ENCODE peak calls at places on chromosomes 5 and 9, in ten cellular contexts. One of them, this sample, is unnamed.

GRCh38 chr5:148730955-148731898 is 76.9 kb upstream of the HTR4 start:
- DNase-seq in Panc1: peak
- DNase-seq in H7: peak
- DNase-seq in RWPE1: peak
- DNase-seq in activated naive CD4-positive, alpha-beta T cell: peak
- DNase-seq in occipital lobe: peak
- DNase-seq in neural crest cell: peak
- DNase-seq in activated T-cell treated with anti-CD3 and anti-CD28 coated beads for 1 hour: peak
- DNase-seq in stimulated activated CD4-positive, alpha-beta T cell treated with anti-CD3 and anti-CD28 coated beads, Interleukin-12 subunit alpha, Interleukin-12 subunit beta, amount 100 ng/mL, for 4 hours: peak
- DNase-seq in activated naive CD8-positive, alpha-beta T cell treated with anti-CD3 and anti-CD28 coated beads, Interleukin-2, amount 50 U/mL, for 16 hours: peak
- DNase-seq in this sample: peak

GRCh38 chr5:54719384-54720306 is 202.1 kb downstream of the SNX18 start:
- DNase-seq in activated T-cell treated with anti-CD3 and anti-CD28 coated beads for 1 hour: no peak
- DNase-seq in activated naive CD8-positive, alpha-beta T cell treated with anti-CD3 and anti-CD28 coated beads, Interleukin-2, amount 50 U/mL, for 16 hours: no peak
- DNase-seq in occipital lobe: peak
- DNase-seq in stimulated activated CD4-positive, alpha-beta T cell treated with anti-CD3 and anti-CD28 coated beads, Interleukin-12 subunit alpha, Interleukin-12 subunit beta, amount 100 ng/mL, for 4 hours: no peak
- DNase-seq in activated naive CD4-positive, alpha-beta T cell: no peak
- DNase-seq in Panc1: no peak
- DNase-seq in RWPE1: peak
- DNase-seq in neural crest cell: no peak
- DNase-seq in H7: peak
- DNase-seq in this sample: peak

GRCh38 chr5:77531297-77531696 is 39.2 kb upstream of the WDR41 start:
- DNase-seq in occipital lobe: no peak
- DNase-seq in activated naive CD4-positive, alpha-beta T cell: no peak
- DNase-seq in H7: no peak
- DNase-seq in activated T-cell treated with anti-CD3 and anti-CD28 coated beads for 1 hour: no peak
- DNase-seq in Panc1: no peak
- DNase-seq in stimulated activated CD4-positive, alpha-beta T cell treated with anti-CD3 and anti-CD28 coated beads, Interleukin-12 subunit alpha, Interleukin-12 subunit beta, amount 100 ng/mL, for 4 hours: no peak
- DNase-seq in RWPE1: no peak
- DNase-seq in neural crest cell: no peak
- DNase-seq in activated naive CD8-positive, alpha-beta T cell treated with anti-CD3 and anti-CD28 coated beads, Interleukin-2, amount 50 U/mL, for 16 hours: no peak
- DNase-seq in this sample: no peak

GRCh38 chr5:80282054-80282453 is 26.2 kb upstream of the SERINC5 start:
- DNase-seq in RWPE1: no peak
- DNase-seq in activated T-cell treated with anti-CD3 and anti-CD28 coated beads for 1 hour: no peak
- DNase-seq in stimulated activated CD4-positive, alpha-beta T cell treated with anti-CD3 and anti-CD28 coated beads, Interleukin-12 subunit alpha, Interleukin-12 subunit beta, amount 100 ng/mL, for 4 hours: no peak
- DNase-seq in neural crest cell: no peak
- DNase-seq in activated naive CD8-positive, alpha-beta T cell treated with anti-CD3 and anti-CD28 coated beads, Interleukin-2, amount 50 U/mL, for 16 hours: no peak
- DNase-seq in H7: no peak
- DNase-seq in occipital lobe: no peak
- DNase-seq in Panc1: no peak
- DNase-seq in activated naive CD4-positive, alpha-beta T cell: no peak
- DNase-seq in this sample: no peak

GRCh38 chr9:121388140-121388925 is 18.3 kb upstream of the STOM start:
- DNase-seq in activated T-cell treated with anti-CD3 and anti-CD28 coated beads for 1 hour: no peak
- DNase-seq in H7: no peak
- DNase-seq in neural crest cell: no peak
- DNase-seq in occipital lobe: no peak
- DNase-seq in stimulated activated CD4-positive, alpha-beta T cell treated with anti-CD3 and anti-CD28 coated beads, Interleukin-12 subunit alpha, Interleukin-12 subunit beta, amount 100 ng/mL, for 4 hours: no peak
- DNase-seq in Panc1: no peak
- DNase-seq in activated naive CD8-positive, alpha-beta T cell treated with anti-CD3 and anti-CD28 coated beads, Interleukin-2, amount 50 U/mL, for 16 hours: no peak
- DNase-seq in activated naive CD4-positive, alpha-beta T cell: no peak
- DNase-seq in RWPE1: no peak
- DNase-seq in this sample: no peak

GRCh38 chr5:168216989-168217388 is 74.5 kb upstream of the WWC1 start:
- DNase-seq in stimulated activated CD4-positive, alpha-beta T cell treated with anti-CD3 and anti-CD28 coated beads, Interleukin-12 subunit alpha, Interleukin-12 subunit beta, amount 100 ng/mL, for 4 hours: no peak
- DNase-seq in neural crest cell: no peak
- DNase-seq in Panc1: no peak
- DNase-seq in activated T-cell treated with anti-CD3 and anti-CD28 coated beads for 1 hour: no peak
- DNase-seq in RWPE1: no peak
- DNase-seq in occipital lobe: no peak
- DNase-seq in activated naive CD4-positive, alpha-beta T cell: no peak
- DNase-seq in H7: no peak
- DNase-seq in activated naive CD8-positive, alpha-beta T cell treated with anti-CD3 and anti-CD28 coated beads, Interleukin-2, amount 50 U/mL, for 16 hours: no peak
- DNase-seq in this sample: no peak

GRCh38 chr5:108729306-108729645 is 18.4 kb upstream of the FER start:
- DNase-seq in activated T-cell treated with anti-CD3 and anti-CD28 coated beads for 1 hour: no peak
- DNase-seq in stimulated activated CD4-positive, alpha-beta T cell treated with anti-CD3 and anti-CD28 coated beads, Interleukin-12 subunit alpha, Interleukin-12 subunit beta, amount 100 ng/mL, for 4 hours: no peak
- DNase-seq in neural crest cell: no peak
- DNase-seq in RWPE1: no peak
- DNase-seq in Panc1: no peak
- DNase-seq in H7: no peak
- DNase-seq in activated naive CD4-positive, alpha-beta T cell: no peak
- DNase-seq in occipital lobe: no peak
- DNase-seq in activated naive CD8-positive, alpha-beta T cell treated with anti-CD3 and anti-CD28 coated beads, Interleukin-2, amount 50 U/mL, for 16 hours: no peak
- DNase-seq in this sample: no peak

GRCh38 chr9:112819635-112820496 is 69.3 kb downstream of the SNX30 start:
- DNase-seq in Panc1: peak
- DNase-seq in activated naive CD8-positive, alpha-beta T cell treated with anti-CD3 and anti-CD28 coated beads, Interleukin-2, amount 50 U/mL, for 16 hours: no peak
- DNase-seq in activated naive CD4-positive, alpha-beta T cell: no peak
- DNase-seq in neural crest cell: peak
- DNase-seq in stimulated activated CD4-positive, alpha-beta T cell treated with anti-CD3 and anti-CD28 coated beads, Interleukin-12 subunit alpha, Interleukin-12 subunit beta, amount 100 ng/mL, for 4 hours: no peak
- DNase-seq in activated T-cell treated with anti-CD3 and anti-CD28 coated beads for 1 hour: no peak
- DNase-seq in RWPE1: peak
- DNase-seq in H7: peak
- DNase-seq in occipital lobe: no peak
- DNase-seq in this sample: no peak

GRCh38 chr5:170655476-170655875 is 128.0 kb upstream of the GABRP start:
- DNase-seq in activated naive CD4-positive, alpha-beta T cell: no peak
- DNase-seq in Panc1: no peak
- DNase-seq in neural crest cell: no peak
- DNase-seq in stimulated activated CD4-positive, alpha-beta T cell treated with anti-CD3 and anti-CD28 coated beads, Interleukin-12 subunit alpha, Interleukin-12 subunit beta, amount 100 ng/mL, for 4 hours: no peak
- DNase-seq in occipital lobe: no peak
- DNase-seq in H7: no peak
- DNase-seq in RWPE1: no peak
- DNase-seq in activated naive CD8-positive, alpha-beta T cell treated with anti-CD3 and anti-CD28 coated beads, Interleukin-2, amount 50 U/mL, for 16 hours: no peak
- DNase-seq in activated T-cell treated with anti-CD3 and anti-CD28 coated beads for 1 hour: no peak
- DNase-seq in this sample: no peak

GRCh38 chr9:6272229-6272597 is 56.0 kb upstream of the TPD52L3 start:
- DNase-seq in activated T-cell treated with anti-CD3 and anti-CD28 coated beads for 1 hour: no peak
- DNase-seq in neural crest cell: no peak
- DNase-seq in activated naive CD8-positive, alpha-beta T cell treated with anti-CD3 and anti-CD28 coated beads, Interleukin-2, amount 50 U/mL, for 16 hours: no peak
- DNase-seq in activated naive CD4-positive, alpha-beta T cell: no peak
- DNase-seq in RWPE1: peak
- DNase-seq in stimulated activated CD4-positive, alpha-beta T cell treated with anti-CD3 and anti-CD28 coated beads, Interleukin-12 subunit alpha, Interleukin-12 subunit beta, amount 100 ng/mL, for 4 hours: no peak
- DNase-seq in Panc1: no peak
- DNase-seq in occipital lobe: no peak
- DNase-seq in H7: no peak
- DNase-seq in this sample: no peak

GRCh38 chr9:419571-420156 is 205.0 kb downstream of the DOCK8 start:
- DNase-seq in RWPE1: peak
- DNase-seq in stimulated activated CD4-positive, alpha-beta T cell treated with anti-CD3 and anti-CD28 coated beads, Interleukin-12 subunit alpha, Interleukin-12 subunit beta, amount 100 ng/mL, for 4 hours: no peak
- DNase-seq in activated T-cell treated with anti-CD3 and anti-CD28 coated beads for 1 hour: no peak
- DNase-seq in activated naive CD8-positive, alpha-beta T cell treated with anti-CD3 and anti-CD28 coated beads, Interleukin-2, amount 50 U/mL, for 16 hours: no peak
- DNase-seq in Panc1: no peak
- DNase-seq in neural crest cell: no peak
- DNase-seq in H7: no peak
- DNase-seq in occipital lobe: no peak
- DNase-seq in activated naive CD4-positive, alpha-beta T cell: no peak
- DNase-seq in this sample: no peak

GRCh38 chr5:145347026-145347616 is 488.0 kb downstream of the PRELID2 start:
- DNase-seq in H7: peak
- DNase-seq in RWPE1: peak
- DNase-seq in neural crest cell: peak
- DNase-seq in Panc1: no peak
- DNase-seq in stimulated activated CD4-positive, alpha-beta T cell treated with anti-CD3 and anti-CD28 coated beads, Interleukin-12 subunit alpha, Interleukin-12 subunit beta, amount 100 ng/mL, for 4 hours: no peak
- DNase-seq in activated naive CD4-positive, alpha-beta T cell: no peak
- DNase-seq in activated naive CD8-positive, alpha-beta T cell treated with anti-CD3 and anti-CD28 coated beads, Interleukin-2, amount 50 U/mL, for 16 hours: no peak
- DNase-seq in activated T-cell treated with anti-CD3 and anti-CD28 coated beads for 1 hour: no peak
- DNase-seq in occipital lobe: no peak
- DNase-seq in this sample: no peak

GRCh38 chr9:134291961-134292871 is 34.0 kb upstream of the RXRA start:
- DNase-seq in occipital lobe: no peak
- DNase-seq in H7: peak
- DNase-seq in RWPE1: no peak
- DNase-seq in stimulated activated CD4-positive, alpha-beta T cell treated with anti-CD3 and anti-CD28 coated beads, Interleukin-12 subunit alpha, Interleukin-12 subunit beta, amount 100 ng/mL, for 4 hours: no peak
- DNase-seq in activated naive CD8-positive, alpha-beta T cell treated with anti-CD3 and anti-CD28 coated beads, Interleukin-2, amount 50 U/mL, for 16 hours: no peak
- DNase-seq in activated T-cell treated with anti-CD3 and anti-CD28 coated beads for 1 hour: no peak
- DNase-seq in Panc1: no peak
- DNase-seq in neural crest cell: no peak
- DNase-seq in activated naive CD4-positive, alpha-beta T cell: no peak
- DNase-seq in this sample: no peak

GRCh38 chr9:127011772-127012171 is 97.2 kb downstream of the RALGPS1 start:
- DNase-seq in activated naive CD8-positive, alpha-beta T cell treated with anti-CD3 and anti-CD28 coated beads, Interleukin-2, amount 50 U/mL, for 16 hours: no peak
- DNase-seq in H7: no peak
- DNase-seq in RWPE1: no peak
- DNase-seq in occipital lobe: no peak
- DNase-seq in activated naive CD4-positive, alpha-beta T cell: no peak
- DNase-seq in activated T-cell treated with anti-CD3 and anti-CD28 coated beads for 1 hour: no peak
- DNase-seq in neural crest cell: no peak
- DNase-seq in Panc1: no peak
- DNase-seq in stimulated activated CD4-positive, alpha-beta T cell treated with anti-CD3 and anti-CD28 coated beads, Interleukin-12 subunit alpha, Interleukin-12 subunit beta, amount 100 ng/mL, for 4 hours: no peak
- DNase-seq in this sample: no peak

GRCh38 chr5:134136771-134137170 is 22.3 kb downstream of the TCF7 start:
- DNase-seq in neural crest cell: no peak
- DNase-seq in H7: no peak
- DNase-seq in stimulated activated CD4-positive, alpha-beta T cell treated with anti-CD3 and anti-CD28 coated beads, Interleukin-12 subunit alpha, Interleukin-12 subunit beta, amount 100 ng/mL, for 4 hours: peak
- DNase-seq in Panc1: no peak
- DNase-seq in activated naive CD4-positive, alpha-beta T cell: no peak
- DNase-seq in activated naive CD8-positive, alpha-beta T cell treated with anti-CD3 and anti-CD28 coated beads, Interleukin-2, amount 50 U/mL, for 16 hours: no peak
- DNase-seq in activated T-cell treated with anti-CD3 and anti-CD28 coated beads for 1 hour: no peak
- DNase-seq in occipital lobe: no peak
- DNase-seq in RWPE1: no peak
- DNase-seq in this sample: peak

GRCh38 chr9:14538529-14538928 is 154.7 kb downstream of the ZDHHC21 start:
- DNase-seq in RWPE1: no peak
- DNase-seq in H7: no peak
- DNase-seq in activated naive CD8-positive, alpha-beta T cell treated with anti-CD3 and anti-CD28 coated beads, Interleukin-2, amount 50 U/mL, for 16 hours: no peak
- DNase-seq in Panc1: no peak
- DNase-seq in stimulated activated CD4-positive, alpha-beta T cell treated with anti-CD3 and anti-CD28 coated beads, Interleukin-12 subunit alpha, Interleukin-12 subunit beta, amount 100 ng/mL, for 4 hours: no peak
- DNase-seq in activated T-cell treated with anti-CD3 and anti-CD28 coated beads for 1 hour: no peak
- DNase-seq in activated naive CD4-positive, alpha-beta T cell: no peak
- DNase-seq in neural crest cell: no peak
- DNase-seq in occipital lobe: no peak
- DNase-seq in this sample: no peak

GRCh38 chr9:121169094-121169601 is 32.5 kb downstream of the RAB14 start:
- DNase-seq in activated T-cell treated with anti-CD3 and anti-CD28 coated beads for 1 hour: no peak
- DNase-seq in Panc1: no peak
- DNase-seq in RWPE1: peak
- DNase-seq in activated naive CD8-positive, alpha-beta T cell treated with anti-CD3 and anti-CD28 coated beads, Interleukin-2, amount 50 U/mL, for 16 hours: no peak
- DNase-seq in stimulated activated CD4-positive, alpha-beta T cell treated with anti-CD3 and anti-CD28 coated beads, Interleukin-12 subunit alpha, Interleukin-12 subunit beta, amount 100 ng/mL, for 4 hours: no peak
- DNase-seq in activated naive CD4-positive, alpha-beta T cell: peak
- DNase-seq in H7: no peak
- DNase-seq in neural crest cell: no peak
- DNase-seq in occipital lobe: no peak
- DNase-seq in this sample: no peak

GRCh38 chr9:71716138-71716909 is 52.0 kb downstream of the CEMIP2 start:
- DNase-seq in H7: no peak
- DNase-seq in stimulated activated CD4-positive, alpha-beta T cell treated with anti-CD3 and anti-CD28 coated beads, Interleukin-12 subunit alpha, Interleukin-12 subunit beta, amount 100 ng/mL, for 4 hours: no peak
- DNase-seq in activated T-cell treated with anti-CD3 and anti-CD28 coated beads for 1 hour: no peak
- DNase-seq in activated naive CD4-positive, alpha-beta T cell: no peak
- DNase-seq in RWPE1: peak
- DNase-seq in Panc1: no peak
- DNase-seq in neural crest cell: no peak
- DNase-seq in activated naive CD8-positive, alpha-beta T cell treated with anti-CD3 and anti-CD28 coated beads, Interleukin-2, amount 50 U/mL, for 16 hours: no peak
- DNase-seq in occipital lobe: no peak
- DNase-seq in this sample: no peak

GRCh38 chr5:59136575-59136974 is 553.7 kb downstream of the RAB3C start:
- DNase-seq in activated T-cell treated with anti-CD3 and anti-CD28 coated beads for 1 hour: no peak
- DNase-seq in activated naive CD4-positive, alpha-beta T cell: no peak
- DNase-seq in occipital lobe: no peak
- DNase-seq in stimulated activated CD4-positive, alpha-beta T cell treated with anti-CD3 and anti-CD28 coated beads, Interleukin-12 subunit alpha, Interleukin-12 subunit beta, amount 100 ng/mL, for 4 hours: no peak
- DNase-seq in activated naive CD8-positive, alpha-beta T cell treated with anti-CD3 and anti-CD28 coated beads, Interleukin-2, amount 50 U/mL, for 16 hours: no peak
- DNase-seq in neural crest cell: no peak
- DNase-seq in H7: no peak
- DNase-seq in RWPE1: no peak
- DNase-seq in Panc1: no peak
- DNase-seq in this sample: no peak

GRCh38 chr9:95055851-95056551 is 261.5 kb downstream of the FANCC start:
- DNase-seq in occipital lobe: no peak
- DNase-seq in activated naive CD4-positive, alpha-beta T cell: no peak
- DNase-seq in RWPE1: no peak
- DNase-seq in Panc1: no peak
- DNase-seq in activated T-cell treated with anti-CD3 and anti-CD28 coated beads for 1 hour: no peak
- DNase-seq in H7: no peak
- DNase-seq in stimulated activated CD4-positive, alpha-beta T cell treated with anti-CD3 and anti-CD28 coated beads, Interleukin-12 subunit alpha, Interleukin-12 subunit beta, amount 100 ng/mL, for 4 hours: no peak
- DNase-seq in neural crest cell: no peak
- DNase-seq in activated naive CD8-positive, alpha-beta T cell treated with anti-CD3 and anti-CD28 coated beads, Interleukin-2, amount 50 U/mL, for 16 hours: no peak
- DNase-seq in this sample: no peak

GRCh38 chr9:22119537-22120167 is 110.5 kb upstream of the CDKN2B start:
- DNase-seq in Panc1: no peak
- DNase-seq in occipital lobe: no peak
- DNase-seq in activated naive CD4-positive, alpha-beta T cell: no peak
- DNase-seq in activated naive CD8-positive, alpha-beta T cell treated with anti-CD3 and anti-CD28 coated beads, Interleukin-2, amount 50 U/mL, for 16 hours: no peak
- DNase-seq in H7: peak
- DNase-seq in neural crest cell: no peak
- DNase-seq in stimulated activated CD4-positive, alpha-beta T cell treated with anti-CD3 and anti-CD28 coated beads, Interleukin-12 subunit alpha, Interleukin-12 subunit beta, amount 100 ng/mL, for 4 hours: no peak
- DNase-seq in activated T-cell treated with anti-CD3 and anti-CD28 coated beads for 1 hour: no peak
- DNase-seq in RWPE1: no peak
- DNase-seq in this sample: no peak

GRCh38 chr5:134411228-134411545 is 494 bp downstream of the CDKN2AIPNL start:
- DNase-seq in H7: no peak
- DNase-seq in neural crest cell: no peak
- DNase-seq in activated T-cell treated with anti-CD3 and anti-CD28 coated beads for 1 hour: no peak
- DNase-seq in activated naive CD8-positive, alpha-beta T cell treated with anti-CD3 and anti-CD28 coated beads, Interleukin-2, amount 50 U/mL, for 16 hours: no peak
- DNase-seq in activated naive CD4-positive, alpha-beta T cell: no peak
- DNase-seq in occipital lobe: no peak
- DNase-seq in RWPE1: no peak
- DNase-seq in Panc1: no peak
- DNase-seq in stimulated activated CD4-positive, alpha-beta T cell treated with anti-CD3 and anti-CD28 coated beads, Interleukin-12 subunit alpha, Interleukin-12 subunit beta, amount 100 ng/mL, for 4 hours: no peak
- DNase-seq in this sample: no peak

GRCh38 chr5:107864793-107865192 is 194.1 kb upstream of the EFNA5 start:
- DNase-seq in stimulated activated CD4-positive, alpha-beta T cell treated with anti-CD3 and anti-CD28 coated beads, Interleukin-12 subunit alpha, Interleukin-12 subunit beta, amount 100 ng/mL, for 4 hours: no peak
- DNase-seq in Panc1: no peak
- DNase-seq in RWPE1: no peak
- DNase-seq in activated naive CD4-positive, alpha-beta T cell: no peak
- DNase-seq in neural crest cell: no peak
- DNase-seq in occipital lobe: no peak
- DNase-seq in activated T-cell treated with anti-CD3 and anti-CD28 coated beads for 1 hour: no peak
- DNase-seq in activated naive CD8-positive, alpha-beta T cell treated with anti-CD3 and anti-CD28 coated beads, Interleukin-2, amount 50 U/mL, for 16 hours: no peak
- DNase-seq in H7: no peak
- DNase-seq in this sample: no peak

GRCh38 chr9:82354260-82354659 is 365.7 kb downstream of the SPATA31D1 start:
- DNase-seq in H7: no peak
- DNase-seq in occipital lobe: no peak
- DNase-seq in stimulated activated CD4-positive, alpha-beta T cell treated with anti-CD3 and anti-CD28 coated beads, Interleukin-12 subunit alpha, Interleukin-12 subunit beta, amount 100 ng/mL, for 4 hours: no peak
- DNase-seq in neural crest cell: no peak
- DNase-seq in RWPE1: peak
- DNase-seq in Panc1: no peak
- DNase-seq in activated naive CD4-positive, alpha-beta T cell: no peak
- DNase-seq in activated naive CD8-positive, alpha-beta T cell treated with anti-CD3 and anti-CD28 coated beads, Interleukin-2, amount 50 U/mL, for 16 hours: no peak
- DNase-seq in activated T-cell treated with anti-CD3 and anti-CD28 coated beads for 1 hour: no peak
- DNase-seq in this sample: no peak

GRCh38 chr9:30579810-30580209 is 1804.6 kb upstream of the ACO1 start:
- DNase-seq in stimulated activated CD4-positive, alpha-beta T cell treated with anti-CD3 and anti-CD28 coated beads, Interleukin-12 subunit alpha, Interleukin-12 subunit beta, amount 100 ng/mL, for 4 hours: no peak
- DNase-seq in Panc1: no peak
- DNase-seq in neural crest cell: no peak
- DNase-seq in activated naive CD4-positive, alpha-beta T cell: no peak
- DNase-seq in activated naive CD8-positive, alpha-beta T cell treated with anti-CD3 and anti-CD28 coated beads, Interleukin-2, amount 50 U/mL, for 16 hours: no peak
- DNase-seq in RWPE1: no peak
- DNase-seq in H7: no peak
- DNase-seq in occipital lobe: no peak
- DNase-seq in activated T-cell treated with anti-CD3 and anti-CD28 coated beads for 1 hour: no peak
- DNase-seq in this sample: no peak

GRCh38 chr5:41763096-41763495 is 107.1 kb downstream of the OXCT1 start:
- DNase-seq in H7: no peak
- DNase-seq in stimulated activated CD4-positive, alpha-beta T cell treated with anti-CD3 and anti-CD28 coated beads, Interleukin-12 subunit alpha, Interleukin-12 subunit beta, amount 100 ng/mL, for 4 hours: no peak
- DNase-seq in occipital lobe: no peak
- DNase-seq in neural crest cell: no peak
- DNase-seq in activated naive CD8-positive, alpha-beta T cell treated with anti-CD3 and anti-CD28 coated beads, Interleukin-2, amount 50 U/mL, for 16 hours: no peak
- DNase-seq in activated naive CD4-positive, alpha-beta T cell: no peak
- DNase-seq in activated T-cell treated with anti-CD3 and anti-CD28 coated beads for 1 hour: no peak
- DNase-seq in Panc1: no peak
- DNase-seq in RWPE1: no peak
- DNase-seq in this sample: no peak

GRCh38 chr9:128159073-128159783 is 837 bp upstream of the BBLN start:
- DNase-seq in RWPE1: no peak
- DNase-seq in activated T-cell treated with anti-CD3 and anti-CD28 coated beads for 1 hour: peak
- DNase-seq in activated naive CD4-positive, alpha-beta T cell: peak
- DNase-seq in neural crest cell: no peak
- DNase-seq in occipital lobe: no peak
- DNase-seq in activated naive CD8-positive, alpha-beta T cell treated with anti-CD3 and anti-CD28 coated beads, Interleukin-2, amount 50 U/mL, for 16 hours: no peak
- DNase-seq in Panc1: no peak
- DNase-seq in stimulated activated CD4-positive, alpha-beta T cell treated with anti-CD3 and anti-CD28 coated beads, Interleukin-12 subunit alpha, Interleukin-12 subunit beta, amount 100 ng/mL, for 4 hours: peak
- DNase-seq in H7: no peak
- DNase-seq in this sample: peak

GRCh38 chr9:503881-504852 is 289.5 kb downstream of the DOCK8 start:
- DNase-seq in H7: peak
- DNase-seq in Panc1: no peak
- DNase-seq in activated T-cell treated with anti-CD3 and anti-CD28 coated beads for 1 hour: peak
- DNase-seq in stimulated activated CD4-positive, alpha-beta T cell treated with anti-CD3 and anti-CD28 coated beads, Interleukin-12 subunit alpha, Interleukin-12 subunit beta, amount 100 ng/mL, for 4 hours: peak
- DNase-seq in neural crest cell: peak
- DNase-seq in activated naive CD4-positive, alpha-beta T cell: peak
- DNase-seq in RWPE1: peak
- DNase-seq in occipital lobe: peak
- DNase-seq in activated naive CD8-positive, alpha-beta T cell treated with anti-CD3 and anti-CD28 coated beads, Interleukin-2, amount 50 U/mL, for 16 hours: peak
- DNase-seq in this sample: peak